ENCODE peak calls at places on chromosomes 16 and 17, in six cellular contexts. One of them, this sample, is unnamed.

GRCh38 chr16:84115919-84116719 is 623 bp downstream of the MBTPS1 start:
- DNase-seq in amniotic stem cell: no peak
- DNase-seq in GOT3: no peak
- DNase-seq in HEK293T: no peak
- DNase-seq in activated CD4-positive, alpha-beta T cell treated with anti-CD3 and anti-CD28 coated beads for 24 hours: no peak
- DNase-seq in hippocampal formation: peak
- DNase-seq in this sample: no peak

GRCh38 chr17:76335716-76336381 is 17.9 kb downstream of the PRPSAP1 start:
- DNase-seq in amniotic stem cell: no peak
- DNase-seq in GOT3: no peak
- DNase-seq in HEK293T: no peak
- DNase-seq in activated CD4-positive, alpha-beta T cell treated with anti-CD3 and anti-CD28 coated beads for 24 hours: no peak
- DNase-seq in hippocampal formation: no peak
- DNase-seq in this sample: no peak

GRCh38 chr16:61042736-61043135 is 993.5 kb downstream of the CDH8 start:
- DNase-seq in amniotic stem cell: no peak
- DNase-seq in GOT3: no peak
- DNase-seq in HEK293T: no peak
- DNase-seq in activated CD4-positive, alpha-beta T cell treated with anti-CD3 and anti-CD28 coated beads for 24 hours: no peak
- DNase-seq in hippocampal formation: no peak
- DNase-seq in this sample: peak

GRCh38 chr17:13332207-13332606 is 269.5 kb downstream of the HS3ST3A1 start:
- DNase-seq in amniotic stem cell: no peak
- DNase-seq in GOT3: no peak
- DNase-seq in HEK293T: no peak
- DNase-seq in activated CD4-positive, alpha-beta T cell treated with anti-CD3 and anti-CD28 coated beads for 24 hours: no peak
- DNase-seq in hippocampal formation: no peak
- DNase-seq in this sample: no peak

GRCh38 chr17:56751145-56751743 is 82.5 kb downstream of the C17orf67 start:
- DNase-seq in amniotic stem cell: no peak
- DNase-seq in GOT3: no peak
- DNase-seq in HEK293T: no peak
- DNase-seq in activated CD4-positive, alpha-beta T cell treated with anti-CD3 and anti-CD28 coated beads for 24 hours: no peak
- DNase-seq in hippocampal formation: no peak
- DNase-seq in this sample: peak

GRCh38 chr16:64051826-64052225 is 1070.0 kb downstream of the CDH11 start:
- DNase-seq in amniotic stem cell: peak
- DNase-seq in GOT3: no peak
- DNase-seq in HEK293T: no peak
- DNase-seq in activated CD4-positive, alpha-beta T cell treated with anti-CD3 and anti-CD28 coated beads for 24 hours: no peak
- DNase-seq in hippocampal formation: no peak
- DNase-seq in this sample: peak

GRCh38 chr16:396605-397004 is 394 bp upstream of the NME4 start:
- DNase-seq in amniotic stem cell: peak
- DNase-seq in GOT3: no peak
- DNase-seq in HEK293T: peak
- DNase-seq in activated CD4-positive, alpha-beta T cell treated with anti-CD3 and anti-CD28 coated beads for 24 hours: no peak
- DNase-seq in hippocampal formation: no peak
- DNase-seq in this sample: peak

GRCh38 chr16:11534262-11534661 is 52.5 kb downstream of the LITAF start:
- DNase-seq in amniotic stem cell: no peak
- DNase-seq in GOT3: no peak
- DNase-seq in HEK293T: no peak
- DNase-seq in activated CD4-positive, alpha-beta T cell treated with anti-CD3 and anti-CD28 coated beads for 24 hours: no peak
- DNase-seq in hippocampal formation: no peak
- DNase-seq in this sample: no peak

GRCh38 chr17:46984341-46984740 is 5.3 kb upstream of the RPRML start:
- DNase-seq in amniotic stem cell: no peak
- DNase-seq in GOT3: no peak
- DNase-seq in HEK293T: no peak
- DNase-seq in activated CD4-positive, alpha-beta T cell treated with anti-CD3 and anti-CD28 coated beads for 24 hours: no peak
- DNase-seq in hippocampal formation: no peak
- DNase-seq in this sample: no peak

GRCh38 chr17:70314096-70314495 is 144.8 kb downstream of the KCNJ2 start:
- DNase-seq in amniotic stem cell: no peak
- DNase-seq in GOT3: no peak
- DNase-seq in HEK293T: no peak
- DNase-seq in activated CD4-positive, alpha-beta T cell treated with anti-CD3 and anti-CD28 coated beads for 24 hours: no peak
- DNase-seq in hippocampal formation: no peak
- DNase-seq in this sample: no peak

GRCh38 chr16:46817961-46818360 is 13.0 kb downstream of the C16orf87 start:
- DNase-seq in amniotic stem cell: no peak
- DNase-seq in GOT3: no peak
- DNase-seq in HEK293T: no peak
- DNase-seq in activated CD4-positive, alpha-beta T cell treated with anti-CD3 and anti-CD28 coated beads for 24 hours: no peak
- DNase-seq in hippocampal formation: no peak
- DNase-seq in this sample: no peak

GRCh38 chr17:34252890-34253525 is 2.1 kb upstream of the CCL2 start:
- DNase-seq in amniotic stem cell: no peak
- DNase-seq in GOT3: no peak
- DNase-seq in HEK293T: no peak
- DNase-seq in activated CD4-positive, alpha-beta T cell treated with anti-CD3 and anti-CD28 coated beads for 24 hours: no peak
- DNase-seq in hippocampal formation: no peak
- DNase-seq in this sample: no peak

GRCh38 chr17:57577751-57578607 is 167.1 kb downstream of the CCDC182 start:
- DNase-seq in amniotic stem cell: no peak
- DNase-seq in GOT3: no peak
- DNase-seq in HEK293T: peak
- DNase-seq in activated CD4-positive, alpha-beta T cell treated with anti-CD3 and anti-CD28 coated beads for 24 hours: no peak
- DNase-seq in hippocampal formation: peak
- DNase-seq in this sample: no peak

GRCh38 chr16:3938843-3939624 is 58.5 kb upstream of the CREBBP start:
- DNase-seq in amniotic stem cell: peak
- DNase-seq in GOT3: no peak
- DNase-seq in HEK293T: peak
- DNase-seq in activated CD4-positive, alpha-beta T cell treated with anti-CD3 and anti-CD28 coated beads for 24 hours: peak
- DNase-seq in hippocampal formation: no peak
- DNase-seq in this sample: peak

GRCh38 chr16:86306811-86307517 is 203.4 kb upstream of the FOXF1 start:
- DNase-seq in amniotic stem cell: no peak
- DNase-seq in GOT3: no peak
- DNase-seq in HEK293T: no peak
- DNase-seq in activated CD4-positive, alpha-beta T cell treated with anti-CD3 and anti-CD28 coated beads for 24 hours: no peak
- DNase-seq in hippocampal formation: no peak
- DNase-seq in this sample: no peak

GRCh38 chr16:78300469-78300868 is 201.0 kb downstream of the WWOX start:
- DNase-seq in amniotic stem cell: no peak
- DNase-seq in GOT3: no peak
- DNase-seq in HEK293T: no peak
- DNase-seq in activated CD4-positive, alpha-beta T cell treated with anti-CD3 and anti-CD28 coated beads for 24 hours: no peak
- DNase-seq in hippocampal formation: no peak
- DNase-seq in this sample: no peak

GRCh38 chr17:50257574-50258224 is 16.6 kb upstream of the TMEM92 start:
- DNase-seq in amniotic stem cell: no peak
- DNase-seq in GOT3: no peak
- DNase-seq in HEK293T: peak
- DNase-seq in activated CD4-positive, alpha-beta T cell treated with anti-CD3 and anti-CD28 coated beads for 24 hours: no peak
- DNase-seq in hippocampal formation: no peak
- DNase-seq in this sample: no peak

GRCh38 chr17:70100983-70101382 is 26.0 kb downstream of the KCNJ16 start:
- DNase-seq in amniotic stem cell: no peak
- DNase-seq in GOT3: no peak
- DNase-seq in HEK293T: no peak
- DNase-seq in activated CD4-positive, alpha-beta T cell treated with anti-CD3 and anti-CD28 coated beads for 24 hours: no peak
- DNase-seq in hippocampal formation: no peak
- DNase-seq in this sample: no peak

GRCh38 chr16:57694556-57695377 is at the start of gene DRC7:
- DNase-seq in amniotic stem cell: no peak
- DNase-seq in GOT3: no peak
- DNase-seq in HEK293T: peak
- DNase-seq in activated CD4-positive, alpha-beta T cell treated with anti-CD3 and anti-CD28 coated beads for 24 hours: no peak
- DNase-seq in hippocampal formation: peak
- DNase-seq in this sample: peak

GRCh38 chr16:85358704-85359146 is 246.5 kb upstream of the CIBAR2 start:
- DNase-seq in amniotic stem cell: no peak
- DNase-seq in GOT3: no peak
- DNase-seq in HEK293T: no peak
- DNase-seq in activated CD4-positive, alpha-beta T cell treated with anti-CD3 and anti-CD28 coated beads for 24 hours: no peak
- DNase-seq in hippocampal formation: no peak
- DNase-seq in this sample: no peak

GRCh38 chr17:43359469-43360105 is 39.2 kb upstream of the ARL4D start:
- DNase-seq in amniotic stem cell: no peak
- DNase-seq in GOT3: no peak
- DNase-seq in HEK293T: no peak
- DNase-seq in activated CD4-positive, alpha-beta T cell treated with anti-CD3 and anti-CD28 coated beads for 24 hours: no peak
- DNase-seq in hippocampal formation: no peak
- DNase-seq in this sample: no peak

GRCh38 chr16:77723108-77723514 is 797 bp downstream of the NUDT7 start:
- DNase-seq in amniotic stem cell: no peak
- DNase-seq in GOT3: no peak
- DNase-seq in HEK293T: no peak
- DNase-seq in activated CD4-positive, alpha-beta T cell treated with anti-CD3 and anti-CD28 coated beads for 24 hours: no peak
- DNase-seq in hippocampal formation: no peak
- DNase-seq in this sample: peak

GRCh38 chr17:77786740-77787505 is 171.6 kb upstream of the TNRC6C start:
- DNase-seq in amniotic stem cell: no peak
- DNase-seq in GOT3: no peak
- DNase-seq in HEK293T: no peak
- DNase-seq in activated CD4-positive, alpha-beta T cell treated with anti-CD3 and anti-CD28 coated beads for 24 hours: no peak
- DNase-seq in hippocampal formation: no peak
- DNase-seq in this sample: peak

GRCh38 chr16:56302506-56302905 is 111.2 kb downstream of the GNAO1 start:
- DNase-seq in amniotic stem cell: no peak
- DNase-seq in GOT3: no peak
- DNase-seq in HEK293T: no peak
- DNase-seq in activated CD4-positive, alpha-beta T cell treated with anti-CD3 and anti-CD28 coated beads for 24 hours: no peak
- DNase-seq in hippocampal formation: no peak
- DNase-seq in this sample: no peak

GRCh38 chr17:1058423-1059130 is 61.6 kb downstream of the TIMM22 start:
- DNase-seq in amniotic stem cell: no peak
- DNase-seq in GOT3: no peak
- DNase-seq in HEK293T: peak
- DNase-seq in activated CD4-positive, alpha-beta T cell treated with anti-CD3 and anti-CD28 coated beads for 24 hours: peak
- DNase-seq in hippocampal formation: no peak
- DNase-seq in this sample: peak

GRCh38 chr17:43766413-43767052 is 7.9 kb upstream of the SOST start:
- DNase-seq in amniotic stem cell: no peak
- DNase-seq in GOT3: no peak
- DNase-seq in HEK293T: peak
- DNase-seq in activated CD4-positive, alpha-beta T cell treated with anti-CD3 and anti-CD28 coated beads for 24 hours: peak
- DNase-seq in hippocampal formation: peak
- DNase-seq in this sample: peak

GRCh38 chr17:74547736-74548135 is 1.8 kb upstream of the CD300C start:
- DNase-seq in amniotic stem cell: no peak
- DNase-seq in GOT3: no peak
- DNase-seq in HEK293T: no peak
- DNase-seq in activated CD4-positive, alpha-beta T cell treated with anti-CD3 and anti-CD28 coated beads for 24 hours: no peak
- DNase-seq in hippocampal formation: no peak
- DNase-seq in this sample: peak

GRCh38 chr16:21959050-21959449 is 5.9 kb downstream of the UQCRC2 start:
- DNase-seq in amniotic stem cell: no peak
- DNase-seq in GOT3: no peak
- DNase-seq in HEK293T: no peak
- DNase-seq in activated CD4-positive, alpha-beta T cell treated with anti-CD3 and anti-CD28 coated beads for 24 hours: no peak
- DNase-seq in hippocampal formation: no peak
- DNase-seq in this sample: no peak

GRCh38 chr16:48963306-48963705 is 318.3 kb downstream of the CBLN1 start:
- DNase-seq in amniotic stem cell: no peak
- DNase-seq in GOT3: no peak
- DNase-seq in HEK293T: no peak
- DNase-seq in activated CD4-positive, alpha-beta T cell treated with anti-CD3 and anti-CD28 coated beads for 24 hours: no peak
- DNase-seq in hippocampal formation: no peak
- DNase-seq in this sample: no peak